ENCODE peak calls at places on chromosomes 11 and 22, in five cellular contexts. One of them, this sample, is unnamed.

GRCh38 chr22:50016308-50016987 is 3.9 kb upstream of the IL17REL start:
- DNase-seq in neural progenitor cell: peak; percentile 2
- DNase-seq in astrocyte of the spinal cord: no peak
- DNase-seq in fibroblast of the aortic adventitia: no peak
- DNase-seq in IMR-90: no peak
- DNase-seq in this sample: no peak

GRCh38 chr11:89293966-89294679 is 116.4 kb downstream of the TYR start:
- DNase-seq in fibroblast of the aortic adventitia: peak; percentile 11
- DNase-seq in astrocyte of the spinal cord: peak; percentile 45
- DNase-seq in IMR-90: peak; percentile 12
- DNase-seq in neural progenitor cell: peak; percentile 72
- DNase-seq in this sample: peak; percentile 3

GRCh38 chr22:40641269-40641668 is 4.8 kb upstream of the MRTFA start:
- DNase-seq in IMR-90: no peak
- DNase-seq in fibroblast of the aortic adventitia: no peak
- DNase-seq in astrocyte of the spinal cord: no peak
- DNase-seq in neural progenitor cell: no peak
- DNase-seq in this sample: no peak

GRCh38 chr11:113286509-113287497 is 27.6 kb upstream of the TTC12 start:
- DNase-seq in fibroblast of the aortic adventitia: peak; percentile 34
- DNase-seq in IMR-90: no peak
- DNase-seq in astrocyte of the spinal cord: no peak
- DNase-seq in neural progenitor cell: no peak
- DNase-seq in this sample: no peak

GRCh38 chr11:62665630-62666258 is 632 bp downstream of the CSKMT start:
- DNase-seq in IMR-90: peak; percentile 66
- DNase-seq in neural progenitor cell: peak; percentile 73
- DNase-seq in fibroblast of the aortic adventitia: peak; percentile 74
- DNase-seq in astrocyte of the spinal cord: peak; percentile 77
- DNase-seq in this sample: no peak

GRCh38 chr11:5737672-5738071 is 1.4 kb downstream of the OR56B1 start:
- DNase-seq in neural progenitor cell: no peak
- DNase-seq in IMR-90: no peak
- DNase-seq in fibroblast of the aortic adventitia: peak; percentile 13
- DNase-seq in astrocyte of the spinal cord: no peak
- DNase-seq in this sample: no peak

GRCh38 chr11:96199563-96200025 is 143.4 kb downstream of the MAML2 start:
- DNase-seq in astrocyte of the spinal cord: peak; percentile 84
- DNase-seq in IMR-90: peak; percentile 80
- DNase-seq in neural progenitor cell: no peak
- DNase-seq in fibroblast of the aortic adventitia: peak; percentile 60
- DNase-seq in this sample: peak; percentile 28

GRCh38 chr11:48164836-48165235 is 51.8 kb upstream of the OR4B1 start:
- DNase-seq in astrocyte of the spinal cord: no peak
- DNase-seq in fibroblast of the aortic adventitia: no peak
- DNase-seq in neural progenitor cell: no peak
- DNase-seq in IMR-90: no peak
- DNase-seq in this sample: no peak

GRCh38 chr11:28547395-28547794 is 439.2 kb downstream of the METTL15 start:
- DNase-seq in astrocyte of the spinal cord: no peak
- DNase-seq in fibroblast of the aortic adventitia: no peak
- DNase-seq in IMR-90: no peak
- DNase-seq in neural progenitor cell: peak; percentile 41
- DNase-seq in this sample: no peak

GRCh38 chr11:129023968-129024676 is 81.5 kb upstream of the TP53AIP1 start:
- DNase-seq in neural progenitor cell: peak; percentile 65
- DNase-seq in astrocyte of the spinal cord: peak; percentile 38
- DNase-seq in fibroblast of the aortic adventitia: peak; percentile 16
- DNase-seq in IMR-90: peak; percentile 5
- DNase-seq in this sample: no peak

GRCh38 chr11:62345862-62346261 is 8.6 kb downstream of the ASRGL1 start:
- DNase-seq in neural progenitor cell: no peak
- DNase-seq in IMR-90: no peak
- DNase-seq in fibroblast of the aortic adventitia: no peak
- DNase-seq in astrocyte of the spinal cord: no peak
- DNase-seq in this sample: no peak

GRCh38 chr11:6812391-6813005 is 13.0 kb upstream of the OR6A2 start:
- DNase-seq in astrocyte of the spinal cord: peak; percentile 35
- DNase-seq in fibroblast of the aortic adventitia: peak; percentile 54
- DNase-seq in IMR-90: peak; percentile 34
- DNase-seq in neural progenitor cell: peak; percentile 51
- DNase-seq in this sample: peak; percentile 15

GRCh38 chr11:107025673-107026072 is 7.4 kb upstream of the GUCY1A2 start:
- DNase-seq in neural progenitor cell: no peak
- DNase-seq in astrocyte of the spinal cord: no peak
- DNase-seq in fibroblast of the aortic adventitia: no peak
- DNase-seq in IMR-90: no peak
- DNase-seq in this sample: no peak

GRCh38 chr22:44547371-44547770 is 49.3 kb upstream of the RTL6 start:
- DNase-seq in IMR-90: no peak
- DNase-seq in neural progenitor cell: no peak
- DNase-seq in fibroblast of the aortic adventitia: no peak
- DNase-seq in astrocyte of the spinal cord: no peak
- DNase-seq in this sample: no peak

GRCh38 chr11:1433977-1434640 is 44.4 kb downstream of the BRSK2 start:
- DNase-seq in fibroblast of the aortic adventitia: no peak
- DNase-seq in neural progenitor cell: no peak
- DNase-seq in IMR-90: no peak
- DNase-seq in astrocyte of the spinal cord: no peak
- DNase-seq in this sample: no peak

GRCh38 chr11:35583843-35584242 is 34.4 kb upstream of the FJX1 start:
- DNase-seq in astrocyte of the spinal cord: no peak
- DNase-seq in fibroblast of the aortic adventitia: no peak
- DNase-seq in neural progenitor cell: no peak
- DNase-seq in IMR-90: no peak
- DNase-seq in this sample: peak; percentile 25

GRCh38 chr11:75547617-75548054 is 14.4 kb upstream of the SERPINH1 start:
- DNase-seq in astrocyte of the spinal cord: peak; percentile 74
- DNase-seq in IMR-90: peak; percentile 65
- DNase-seq in fibroblast of the aortic adventitia: peak; percentile 77
- DNase-seq in neural progenitor cell: peak; percentile 88
- DNase-seq in this sample: peak; percentile 43

DNA sequence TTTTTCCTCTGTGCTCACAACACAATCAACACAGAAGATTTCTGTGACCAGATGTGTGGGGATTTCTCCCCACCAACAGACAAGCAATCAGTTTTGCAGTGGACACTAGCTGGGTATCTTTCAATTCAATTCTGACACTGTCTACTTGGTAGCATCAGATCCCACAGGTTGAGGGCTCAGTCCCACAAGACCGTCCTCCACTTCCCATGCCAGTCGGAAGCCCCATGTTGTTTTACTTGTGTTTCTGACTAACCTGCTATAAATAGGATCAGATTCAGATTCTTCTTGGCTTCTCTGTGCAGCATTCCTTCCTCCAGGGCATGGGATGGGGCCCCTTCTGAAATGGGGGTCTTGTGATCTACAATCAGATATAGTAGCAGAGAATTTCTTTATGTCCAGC is 19.6 kb downstream of the ACER3 start:
- DNase-seq in fibroblast of the aortic adventitia: no peak
- DNase-seq in astrocyte of the spinal cord: no peak
- DNase-seq in IMR-90: no peak
- DNase-seq in neural progenitor cell: no peak
- DNase-seq in this sample: no peak
- TF ChIP-seq CTCF in fibroblast of the aortic adventitia: no peak
- TF ChIP-seq CTCF in astrocyte of the spinal cord: no peak
- TF ChIP-seq CTCF in IMR-90: no peak
- TF ChIP-seq CTCF in neural progenitor cell: no peak
- TF ChIP-seq CTCF in this sample: peak; percentile 35

GRCh38 chr11:123186291-123186690 is 8.8 kb downstream of the CLMP start:
- DNase-seq in neural progenitor cell: no peak
- DNase-seq in fibroblast of the aortic adventitia: no peak
- DNase-seq in IMR-90: no peak
- DNase-seq in astrocyte of the spinal cord: no peak
- DNase-seq in this sample: no peak

GRCh38 chr11:123182101-123182500 is 12.9 kb downstream of the CLMP start:
- DNase-seq in neural progenitor cell: no peak
- DNase-seq in astrocyte of the spinal cord: no peak
- DNase-seq in fibroblast of the aortic adventitia: no peak
- DNase-seq in IMR-90: no peak
- DNase-seq in this sample: no peak

GRCh38 chr11:123185326-123185725 is 9.7 kb downstream of the CLMP start:
- DNase-seq in neural progenitor cell: peak; percentile 37
- DNase-seq in IMR-90: no peak
- DNase-seq in fibroblast of the aortic adventitia: no peak
- DNase-seq in astrocyte of the spinal cord: no peak
- DNase-seq in this sample: no peak

GRCh38 chr11:123183391-123184099 is 11.5 kb downstream of the CLMP start:
- DNase-seq in astrocyte of the spinal cord: no peak
- DNase-seq in neural progenitor cell: no peak
- DNase-seq in IMR-90: no peak
- DNase-seq in fibroblast of the aortic adventitia: peak; percentile 46
- DNase-seq in this sample: peak; percentile 42

DNA sequence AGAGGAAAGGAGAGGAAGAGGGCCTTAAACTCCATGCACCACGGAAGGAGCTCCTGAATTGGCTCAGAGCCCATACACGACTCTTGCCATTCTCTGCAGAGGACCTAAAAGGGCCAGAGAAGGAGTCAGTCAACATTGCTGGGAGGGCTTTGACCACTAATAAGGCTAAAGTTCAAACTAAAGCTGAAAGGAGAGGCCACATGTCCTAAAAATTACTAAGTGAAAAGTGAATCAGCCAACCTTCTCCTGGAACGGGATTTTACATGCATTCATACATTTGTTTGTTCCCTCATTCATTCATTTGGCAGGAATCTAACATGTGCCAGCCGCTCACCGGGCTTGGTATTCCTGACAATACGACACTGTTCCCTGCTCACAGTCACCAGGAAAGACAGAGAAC is 10.5 kb downstream of the CLMP start:
- DNase-seq in IMR-90: no peak
- DNase-seq in astrocyte of the spinal cord: no peak
- DNase-seq in neural progenitor cell: no peak
- DNase-seq in fibroblast of the aortic adventitia: no peak
- DNase-seq in this sample: no peak
- TF ChIP-seq CTCF in IMR-90: no peak
- TF ChIP-seq CTCF in astrocyte of the spinal cord: no peak
- TF ChIP-seq CTCF in neural progenitor cell: no peak
- TF ChIP-seq CTCF in fibroblast of the aortic adventitia: no peak
- TF ChIP-seq CTCF in this sample: no peak

GRCh38 chr22:37235897-37236607 is 8.0 kb downstream of the RAC2 start:
- DNase-seq in fibroblast of the aortic adventitia: no peak
- DNase-seq in astrocyte of the spinal cord: no peak
- DNase-seq in IMR-90: no peak
- DNase-seq in neural progenitor cell: no peak
- DNase-seq in this sample: no peak
- TF ChIP-seq CTCF in fibroblast of the aortic adventitia: no peak
- TF ChIP-seq CTCF in astrocyte of the spinal cord: no peak
- TF ChIP-seq CTCF in IMR-90: no peak
- TF ChIP-seq CTCF in neural progenitor cell: no peak
- TF ChIP-seq CTCF in this sample: no peak

GRCh38 chr22:19082101-19082500 is 40.1 kb downstream of the DGCR2 start:
- DNase-seq in fibroblast of the aortic adventitia: no peak
- DNase-seq in astrocyte of the spinal cord: no peak
- DNase-seq in neural progenitor cell: no peak
- DNase-seq in IMR-90: no peak
- DNase-seq in this sample: no peak

GRCh38 chr22:19086417-19086816 is 35.8 kb downstream of the DGCR2 start:
- DNase-seq in astrocyte of the spinal cord: no peak
- DNase-seq in IMR-90: no peak
- DNase-seq in fibroblast of the aortic adventitia: no peak
- DNase-seq in neural progenitor cell: no peak
- DNase-seq in this sample: no peak

GRCh38 chr22:19086944-19087343 is 35.3 kb downstream of the DGCR2 start:
- DNase-seq in astrocyte of the spinal cord: peak; percentile 53
- DNase-seq in IMR-90: peak; percentile 69
- DNase-seq in neural progenitor cell: no peak
- DNase-seq in fibroblast of the aortic adventitia: peak; percentile 44
- DNase-seq in this sample: peak; percentile 46

GRCh38 chr22:19082793-19083192 is 39.4 kb downstream of the DGCR2 start:
- DNase-seq in astrocyte of the spinal cord: no peak
- DNase-seq in IMR-90: no peak
- DNase-seq in fibroblast of the aortic adventitia: no peak
- DNase-seq in neural progenitor cell: no peak
- DNase-seq in this sample: no peak

DNA sequence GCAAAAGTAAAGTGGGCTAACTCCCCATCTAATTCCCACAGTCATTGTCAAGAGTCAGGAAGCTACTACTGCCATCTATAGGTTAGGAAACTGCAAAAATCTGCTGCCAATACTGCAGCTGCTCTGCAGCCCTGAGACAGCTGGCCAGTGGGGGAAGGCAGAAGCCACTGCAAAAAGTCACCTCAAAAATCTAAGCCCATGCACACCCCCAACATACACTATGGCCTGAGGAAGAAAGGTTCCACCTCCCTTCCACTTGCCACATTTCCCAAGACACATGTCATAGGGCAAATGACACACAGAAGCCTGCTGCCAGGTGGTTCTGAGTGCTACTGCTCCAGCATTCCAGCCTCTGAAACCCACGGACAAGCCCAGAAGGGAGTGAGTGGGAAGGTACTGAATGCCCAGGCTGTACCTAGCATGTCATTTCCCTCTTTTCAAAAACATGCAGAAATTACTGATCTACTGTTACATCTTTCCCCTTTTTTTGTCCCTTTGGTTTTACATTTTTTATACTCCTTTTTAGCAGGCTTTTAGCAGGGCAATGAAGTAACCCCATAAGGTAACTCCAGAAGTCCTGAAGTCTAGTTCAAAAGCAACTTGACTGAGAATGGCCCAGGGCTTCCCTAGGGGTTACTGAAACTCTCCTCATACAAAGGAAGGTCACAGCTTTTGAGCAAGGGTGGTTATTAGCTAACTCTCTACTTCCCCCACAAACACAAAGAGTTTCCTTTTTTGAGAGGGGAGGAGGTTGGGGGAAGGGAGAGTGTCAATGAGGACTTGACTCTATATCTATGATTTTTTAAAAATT is 36.8 kb downstream of the DGCR2 start:
- DNase-seq in neural progenitor cell: no peak
- DNase-seq in IMR-90: peak; percentile 52
- DNase-seq in astrocyte of the spinal cord: peak; percentile 23
- DNase-seq in fibroblast of the aortic adventitia: peak; percentile 37
- DNase-seq in this sample: peak; percentile 36
- TF ChIP-seq CTCF in neural progenitor cell: peak; percentile 10
- TF ChIP-seq CTCF in IMR-90: peak; percentile 49
- TF ChIP-seq CTCF in astrocyte of the spinal cord: peak; percentile 58
- TF ChIP-seq CTCF in fibroblast of the aortic adventitia: peak; percentile 54
- TF ChIP-seq CTCF in this sample: peak; percentile 63

GRCh38 chr22:46027219-46028068 is 50.5 kb upstream of the WNT7B start:
- DNase-seq in fibroblast of the aortic adventitia: no peak
- DNase-seq in IMR-90: no peak
- DNase-seq in astrocyte of the spinal cord: no peak
- DNase-seq in neural progenitor cell: peak; percentile 44
- DNase-seq in this sample: no peak
- TF ChIP-seq CTCF in fibroblast of the aortic adventitia: no peak
- TF ChIP-seq CTCF in IMR-90: no peak
- TF ChIP-seq CTCF in astrocyte of the spinal cord: no peak
- TF ChIP-seq CTCF in neural progenitor cell: no peak
- TF ChIP-seq CTCF in this sample: peak; percentile 28